ENCODE peak calls at places on chromosomes 7 and 10, in four cellular contexts. H is endothelial cell of umbilical vein, Z is mesendoderm, S is astrocyte. O is an unnamed sample. For H3K27me3 and H3K36me3, the result is how much of the 10 kb centered on the place peaks cover.

GRCh38 chr10:97505152-97505551 is 6.4 kb downstream of the UBTD1 start:
- DNase-seq in H (no peak), Z (no peak), S (no peak), O (no peak)

GRCh38 chr10:123154943-123155505 is 822 bp downstream of the BUB3 start:
- DNase-seq in H (no peak), Z (no peak), S (peak), O (peak)

GRCh38 chr10:117685431-117685830 is 142.9 kb downstream of the EMX2 start:
- DNase-seq in H (no peak), Z (no peak), S (no peak), O (no peak)

GRCh38 chr10:122348512-122348911 is 26.0 kb upstream of the PLEKHA1 start:
- DNase-seq in H (no peak), Z (no peak), S (peak), O (no peak)

GRCh38 chr10:49605939-49606509 is 4.1 kb upstream of the SLC18A3 start:
- DNase-seq in H (no peak), Z (no peak), S (no peak), O (no peak)

GRCh38 chr10:3131098-3131497 is 41.5 kb downstream of the PITRM1 start:
- DNase-seq in H (no peak), Z (no peak), S (no peak), O (no peak)

GRCh38 chr10:5591336-5591824 is 66.6 kb downstream of the CALML3 start:
- DNase-seq in H (no peak), Z (no peak), S (no peak), O (no peak)

GRCh38 chr7:37065779-37066271 is 341.5 kb upstream of the AOAH start:
- DNase-seq in H (peak), Z (no peak), S (peak), O (no peak)

GRCh38 chr10:121974019-121974534 is 940 bp downstream of the NSMCE4A start:
- DNase-seq in H (no peak), Z (no peak), S (no peak), O (no peak)

GRCh38 chr7:150994141-150994837 is 3.5 kb downstream of the NOS3 start:
- DNase-seq in H (peak), Z (peak), S (no peak), O (no peak)

GRCh38 chr7:73986158-73986631 is 41.8 kb upstream of the ELN start:
- DNase-seq in H (no peak), Z (no peak), S (no peak), O (no peak)

GRCh38 chr7:106178593-106179134 is 66.6 kb upstream of the SYPL1 start:
- DNase-seq in H (peak), Z (peak), S (peak), O (peak)

GRCh38 chr10:25682203-25682950 is 251.7 kb upstream of the MYO3A start:
- DNase-seq in H (peak), Z (peak), S (peak), O (no peak)

GRCh38 chr10:86373828-86374227 is 7.2 kb upstream of the GRID1 start:
- DNase-seq in H (no peak), Z (no peak), S (no peak), O (no peak)

GRCh38 chr7:65477326-65477725 is 103.7 kb downstream of the ZNF92 start:
- DNase-seq in H (no peak), Z (peak), S (no peak), O (peak)

GRCh38 chr7:523436-524336 is 4.0 kb upstream of the PDGFA start:
- DNase-seq in H (no peak), Z (no peak), S (no peak), O (no peak)
- H3K27me3 ChIP-seq in H (under half), Z (under half), S (under half), O (half or more)

GRCh38 chr10:95644935-95645334 is 11.6 kb downstream of the ALDH18A1 start:
- DNase-seq in H (no peak), Z (peak), S (no peak), O (no peak)
- H3K36me3 ChIP-seq in H (under half), Z (under half), S (half or more), O (half or more)

GRCh38 chr10:78544447-78545085 is 510.9 kb downstream of the RPS24 start:
- DNase-seq in H (no peak), Z (no peak), S (peak), O (no peak)
- H3K9ac ChIP-seq in H (no peak), Z (no peak), S (no peak), O (peak)

GRCh38 chr7:137816696-137817320 is 30.0 kb downstream of the DGKI start:
- DNase-seq in H (no peak), Z (peak), S (no peak), O (peak)
- H3K27me3 ChIP-seq in H (under half), Z (under half), S (under half), O (under half)

GRCh38 chr7:144487906-144488305 is 84.4 kb upstream of the NOBOX start:
- DNase-seq in H (no peak), Z (peak), S (no peak), O (no peak)
- H3K36me3 ChIP-seq in H (under half), Z (under half), S (under half), O (under half)

GRCh38 chr10:72890086-72890485 is 3.5 kb upstream of the OIT3 start:
- DNase-seq in H (no peak), Z (no peak), S (no peak), O (no peak)

GRCh38 chr10:72895236-72895850 is 1.8 kb downstream of the OIT3 start:
- DNase-seq in H (no peak), Z (no peak), S (no peak), O (no peak)

GRCh38 chr10:72888151-72888638 is 5.3 kb upstream of the OIT3 start:
- DNase-seq in H (no peak), Z (no peak), S (no peak), O (no peak)

GRCh38 chr10:72889391-72889831 is 4.1 kb upstream of the OIT3 start:
- DNase-seq in H (peak), Z (no peak), S (peak), O (no peak)

DNA sequence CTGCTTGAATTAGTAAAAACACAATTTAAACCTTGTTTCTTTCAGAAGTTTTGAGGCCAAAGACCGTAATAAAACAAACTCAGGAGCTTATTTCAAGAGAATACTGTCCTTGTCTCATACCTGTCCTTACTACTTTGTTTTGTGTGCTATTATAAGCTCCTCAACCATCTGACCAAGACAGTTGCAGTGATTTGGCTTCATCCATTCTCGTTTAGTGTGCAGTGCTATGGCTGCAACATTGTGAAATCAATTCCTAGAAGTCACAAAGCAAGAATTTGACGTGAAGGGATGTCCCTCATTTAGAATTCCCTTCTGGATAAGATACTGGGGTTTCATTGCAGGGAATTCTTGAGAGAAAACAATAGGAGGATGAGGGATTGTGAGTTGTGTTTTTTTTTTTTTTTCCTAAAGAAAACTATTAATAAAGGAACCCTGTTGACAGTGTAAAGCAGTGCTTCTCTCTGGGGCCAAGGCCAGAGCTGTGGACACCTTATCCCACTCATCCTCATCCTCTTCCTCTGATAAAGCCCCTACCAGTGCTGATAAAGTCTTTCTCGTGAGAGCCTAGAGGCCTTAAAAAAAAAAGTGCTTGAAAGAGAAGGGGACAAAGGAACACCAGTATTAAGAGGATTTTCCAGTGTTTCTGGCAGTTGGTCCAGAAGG is at the start of gene OIT3:
- DNase-seq in H (peak), Z (no peak), S (no peak), O (no peak)
- H3K9ac ChIP-seq in H (no peak), Z (no peak), S (no peak), O (no peak)

GRCh38 chr10:43272030-43272429 is 5.2 kb upstream of the RASGEF1A start:
- DNase-seq in H (no peak), Z (no peak), S (no peak), O (no peak)
- H3K27me3 ChIP-seq in H (under half), Z (under half), S (under half), O (half or more)

GRCh38 chr10:77809336-77809735 is 117.2 kb downstream of the DLG5 start:
- DNase-seq in H (no peak), Z (no peak), S (no peak), O (no peak)

GRCh38 chr10:77807706-77808105 is 118.8 kb downstream of the DLG5 start:
- DNase-seq in H (no peak), Z (no peak), S (no peak), O (no peak)

GRCh38 chr10:77812741-77813140 is 113.8 kb downstream of the DLG5 start:
- DNase-seq in H (no peak), Z (no peak), S (no peak), O (no peak)

GRCh38 chr10:77811831-77812430 is 114.6 kb downstream of the DLG5 start:
- DNase-seq in H (no peak), Z (no peak), S (no peak), O (no peak)

GRCh38 chr10:77810446-77811335 is 115.9 kb downstream of the DLG5 start:
- DNase-seq in H (no peak), Z (no peak), S (no peak), O (no peak)
- H3K36me3 ChIP-seq in H (under half), Z (under half), S (under half), O (half or more)

DNA sequence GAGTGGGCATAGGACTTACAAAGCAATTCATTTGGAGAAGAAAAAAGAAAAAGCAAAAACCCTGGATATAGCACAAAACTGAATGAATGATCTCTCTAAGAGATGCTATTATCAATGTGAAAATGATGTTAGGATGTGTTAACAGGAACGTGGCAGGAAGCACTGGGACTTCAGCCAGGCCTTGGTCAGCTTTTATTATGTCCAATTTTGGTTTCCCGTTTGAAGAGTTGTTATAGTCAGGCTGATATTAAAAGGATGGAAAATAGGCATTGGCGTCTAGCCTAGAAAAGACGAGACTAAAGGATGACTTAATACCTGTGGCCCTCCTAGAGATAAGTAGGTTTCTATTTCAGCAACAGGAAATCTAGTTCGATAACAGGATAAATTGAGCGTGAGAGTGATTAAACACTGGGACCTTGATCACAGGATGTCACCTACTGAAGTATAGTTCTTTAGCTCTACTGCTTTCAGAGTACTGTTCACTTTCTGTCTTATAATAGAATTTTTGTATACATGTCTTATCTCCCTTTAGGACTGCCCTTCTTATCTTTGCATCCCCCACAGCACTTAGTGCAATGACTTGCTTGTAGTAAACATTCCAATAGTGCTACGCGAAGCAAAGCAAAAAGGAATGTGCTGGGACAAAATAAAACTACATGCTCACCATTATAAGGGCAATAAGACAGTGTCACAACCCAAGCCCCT is 99.8 kb upstream of the AGBL3 start:
- DNase-seq in H (peak), Z (peak), S (peak), O (peak)
- H3K9ac ChIP-seq in H (no peak), Z (no peak), S (peak), O (peak)